ENCODE peak calls at places on chromosomes 16 and 17, in six cellular contexts. K, F, Q, M, B and H are unnamed samples. For H3K4me1, the result is how much of the 10 kb centered on the place peaks cover.

GRCh38 chr16:12067714-12068401 is 91.3 kb downstream of the SNX29 start:
- DNase-seq in K (peak), F (peak), Q (peak), M (peak), B (peak), H (peak)

GRCh38 chr17:72416905-72417304 is 296.1 kb downstream of the SOX9 start:
- DNase-seq in K (no peak), F (no peak), Q (no peak), M (no peak), B (no peak), H (no peak)

GRCh38 chr17:50099003-50099402 is 3.9 kb downstream of the PDK2 start:
- DNase-seq in K (no peak), F (no peak), Q (no peak), M (no peak), B (no peak), H (no peak)

GRCh38 chr16:14286381-14287230 is 215.5 kb downstream of the MRTFB start:
- DNase-seq in K (peak), F (peak), Q (no peak), M (no peak), B (peak), H (no peak)

GRCh38 chr17:12231027-12231682 is 210.5 kb downstream of the MAP2K4 start:
- DNase-seq in K (no peak), F (no peak), Q (peak), M (no peak), B (peak), H (no peak)

GRCh38 chr17:78766743-78767294 is 15.3 kb downstream of the CYTH1 start:
- DNase-seq in K (peak), F (no peak), Q (no peak), M (no peak), B (no peak), H (no peak)

GRCh38 chr16:31085371-31085770 is 3.4 kb downstream of the PRSS53 start:
- DNase-seq in K (no peak), F (no peak), Q (no peak), M (no peak), B (no peak), H (no peak)

GRCh38 chr16:23962001-23962400 is 126.2 kb downstream of the PRKCB start:
- DNase-seq in K (no peak), F (no peak), Q (no peak), M (no peak), B (no peak), H (no peak)

DNA sequence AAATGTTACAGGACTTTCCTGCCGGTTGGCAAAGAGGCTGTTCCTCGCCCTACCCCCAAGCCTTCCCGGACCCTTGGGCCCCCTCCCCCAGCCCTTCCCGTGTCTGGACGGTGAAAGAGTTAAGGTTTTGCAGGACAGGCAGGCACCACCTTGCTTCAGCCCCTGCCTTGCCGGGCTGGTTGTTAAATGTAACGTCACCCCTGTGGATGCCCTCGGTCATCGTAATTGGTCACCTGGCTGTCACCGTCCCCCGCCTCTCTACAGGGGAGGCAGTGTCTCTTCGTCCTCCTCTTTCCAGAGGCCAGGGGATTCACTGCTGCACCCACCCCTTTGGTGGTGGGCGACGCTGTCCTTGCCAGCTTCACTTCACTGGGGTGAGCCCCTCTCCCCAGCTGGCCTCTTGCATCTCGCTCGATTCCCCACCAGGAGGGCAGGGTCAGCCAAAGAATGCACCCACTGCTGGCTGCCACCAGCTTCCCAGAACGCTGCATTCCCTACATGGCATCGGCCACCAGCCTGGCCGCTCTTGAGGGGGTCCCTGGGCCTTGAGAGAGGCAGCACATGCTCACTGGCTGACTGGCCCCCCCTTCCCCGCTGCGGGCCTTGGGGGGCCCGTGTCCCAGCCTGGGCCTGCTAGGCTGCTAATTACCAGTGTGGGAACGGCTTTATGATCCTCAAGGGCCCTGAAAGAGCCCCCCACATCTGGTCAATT is 25.2 kb upstream of the GSE1 start:
- DNase-seq in K (no peak), F (no peak), Q (no peak), M (no peak), B (no peak), H (no peak)
- H3K4me1 ChIP-seq in K (under half), F (under half), Q (under half), M (under half), B (under half), H (under half)

GRCh38 chr17:45013021-45013997 is 38.1 kb downstream of the DCAKD start:
- DNase-seq in K (no peak), F (no peak), Q (no peak), M (no peak), B (no peak), H (no peak)
- H3K4me3 ChIP-seq in K (no peak), F (no peak), Q (no peak), M (no peak), B (no peak), H (no peak)

DNA sequence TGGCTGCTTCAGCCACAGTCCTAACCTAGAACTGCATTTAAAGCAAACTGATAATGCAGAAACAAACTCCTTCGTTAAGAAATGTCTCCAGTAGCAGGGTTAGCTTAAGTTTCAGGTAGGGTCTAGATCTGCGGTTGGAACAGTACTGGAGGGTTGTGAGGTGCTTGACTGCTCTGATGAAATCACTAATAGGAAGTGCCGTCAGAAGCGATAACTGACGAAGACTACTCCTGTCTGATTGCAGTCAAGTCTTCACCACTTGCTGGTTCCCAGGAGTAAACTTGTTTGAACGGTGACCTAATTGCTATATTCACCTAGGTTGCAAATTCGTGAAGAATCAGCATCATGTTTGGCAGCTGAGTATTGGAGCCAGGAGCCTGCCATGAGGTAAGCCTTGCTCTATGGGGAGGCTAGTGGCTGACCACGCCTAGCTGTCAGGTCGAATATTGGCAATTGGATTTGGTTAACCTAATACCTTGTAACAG is 24.5 kb downstream of the TRPV2 start:
- DNase-seq in K (no peak), F (no peak), Q (peak), M (no peak), B (no peak), H (peak)
- H3K4me1 ChIP-seq in K (under half), F (under half), Q (under half), M (under half), B (half or more), H (under half)

DNA sequence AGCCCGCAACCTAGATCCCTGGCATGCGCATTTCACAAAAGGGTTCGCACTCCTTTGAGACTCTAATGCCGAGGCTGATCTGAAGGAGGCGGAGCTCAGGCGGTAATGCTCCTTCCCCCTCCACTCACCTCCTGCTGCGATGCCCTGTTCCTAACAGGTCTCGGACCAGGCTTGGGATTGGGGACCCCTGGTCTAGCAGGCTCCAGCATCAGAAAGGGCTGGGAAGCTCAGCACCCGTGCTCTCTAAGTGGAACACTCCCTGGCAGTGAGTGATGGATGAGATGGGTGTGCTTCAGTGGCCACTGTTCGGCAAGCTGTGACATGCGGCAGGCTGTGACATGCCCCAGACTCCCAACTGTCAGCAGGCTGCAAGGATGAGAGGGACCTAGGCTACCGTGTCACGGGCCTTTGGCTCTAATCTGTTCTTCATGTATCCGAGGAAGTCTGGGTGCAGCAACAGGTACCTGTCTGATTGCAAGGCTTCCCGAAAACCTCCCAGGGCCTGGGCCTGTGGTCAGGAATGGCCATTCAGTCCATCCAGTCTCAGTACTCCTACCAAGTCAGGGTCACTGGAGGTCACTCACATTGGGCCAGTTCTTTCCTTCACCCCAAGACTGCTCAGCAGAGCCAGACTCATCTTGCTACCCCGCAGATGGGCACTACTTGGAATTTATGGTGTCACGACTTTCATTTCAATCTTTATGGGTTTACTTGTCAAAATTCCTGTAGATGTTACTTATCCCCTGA is 1.3 kb upstream of the ST6GALNAC2 start:
- DNase-seq in K (no peak), F (peak), Q (no peak), M (no peak), B (no peak), H (no peak)
- H3K4me3 ChIP-seq in K (no peak), F (no peak), Q (no peak), M (no peak), B (no peak), H (no peak)

DNA sequence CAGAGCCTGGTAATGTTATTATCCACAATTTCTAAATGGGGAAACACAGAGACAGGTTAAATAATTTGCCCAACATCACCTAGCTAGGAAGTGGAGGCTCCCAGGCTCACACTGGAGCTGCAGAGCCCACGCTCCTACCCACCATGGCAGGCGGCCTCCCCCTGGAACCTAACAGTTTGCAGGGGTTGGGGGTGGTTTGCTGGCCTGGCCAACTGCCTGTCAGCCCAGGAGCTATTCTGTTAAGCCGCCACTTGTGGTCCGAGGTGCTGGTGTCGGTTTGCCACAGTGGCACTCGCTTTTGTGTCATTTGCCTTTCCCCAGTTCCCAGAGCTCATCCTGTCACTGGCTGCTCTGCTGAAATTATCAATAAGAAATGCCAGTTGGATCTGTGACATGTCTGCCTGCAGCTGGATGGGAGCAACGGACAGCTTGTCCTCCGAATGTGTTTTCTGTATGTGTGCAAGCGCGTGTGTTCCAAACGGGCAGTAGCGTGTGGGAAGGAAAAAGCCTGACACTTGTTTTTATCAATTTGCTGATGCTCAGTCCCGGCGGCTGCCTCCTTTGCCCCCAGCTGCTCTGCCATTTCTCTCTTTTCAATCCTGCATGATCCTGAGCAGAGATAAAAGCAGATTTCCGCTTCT is 3.8 kb downstream of the PRCD start:
- DNase-seq in K (no peak), F (no peak), Q (no peak), M (no peak), B (no peak), H (no peak)
- H3K4me1 ChIP-seq in K (under half), F (half or more), Q (under half), M (under half), B (half or more), H (under half)

GRCh38 chr17:57366177-57366557 is 109.8 kb downstream of the MSI2 start:
- DNase-seq in K (no peak), F (no peak), Q (no peak), M (no peak), B (no peak), H (no peak)
- H3K4me3 ChIP-seq in K (no peak), F (no peak), Q (no peak), M (no peak), B (no peak), H (no peak)